ENCODE peak calls at places on chromosomes 6 and 20, in nine cellular contexts. X is skeletal muscle cell; Q is coronary artery; J is fibroblast of mammary gland; S is ELF-1; Y is B cell; V is mesenteric fat pad; Z is activated CD4-positive, alpha-beta T cell treated with anti-CD3 and anti-CD28 coated beads for 48 hours; L is stimulated activated naive CD8-positive, alpha-beta T cell treated with anti-CD3 and anti-CD28 coated beads, Interleukin-15, Interleukin-2, amounts not matched to agents 100 U/mL and 50 U/mL, for 24 hours. U is an unnamed sample.

GRCh38 chr20:24045621-24046020 is 57.0 kb upstream of the GGTLC1 start:
- DNase-seq in J (no peak), Q (no peak), S (no peak), V (no peak), Z (peak), X (no peak), Y (no peak), L (no peak), U (no peak)

GRCh38 chr6:73236147-73236750 is 11.0 kb upstream of the KHDC1L start:
- DNase-seq in J (peak), Q (no peak), Y (no peak), V (no peak), X (peak), L (no peak), S (no peak), Z (no peak), U (no peak)

GRCh38 chr20:57223648-57224489 is 42.6 kb downstream of the BMP7 start:
- DNase-seq in Q (no peak), X (no peak), Y (no peak), S (no peak), V (no peak), Z (no peak), J (peak), L (no peak), U (no peak)

GRCh38 chr6:34246563-34247391 is 2.0 kb downstream of the SMIM29 start:
- DNase-seq in S (peak), Z (peak), L (peak), X (no peak), V (no peak), J (peak), Y (peak), Q (no peak), U (no peak)

GRCh38 chr6:135624402-135625297 is 127.1 kb upstream of the AHI1 start:
- DNase-seq in L (no peak), Y (no peak), V (no peak), X (peak), S (no peak), Q (no peak), Z (no peak), J (no peak), U (no peak)

GRCh38 chr6:158149641-158150040 is 18.4 kb downstream of the SERAC1 start:
- DNase-seq in X (peak), S (no peak), Y (no peak), Z (no peak), Q (no peak), L (no peak), J (peak), V (no peak), U (no peak)

GRCh38 chr6:28488916-28489365 is 26.7 kb downstream of the GPX6 start:
- DNase-seq in Y (no peak), Z (peak), V (no peak), L (peak), J (peak), Q (no peak), S (peak), X (no peak), U (no peak)

GRCh38 chr20:41139227-41140093 is 2.1 kb downstream of the PLCG1 start:
- DNase-seq in Q (no peak), X (no peak), S (no peak), J (no peak), L (no peak), Y (no peak), V (peak), Z (peak), U (peak)

GRCh38 chr20:4297141-4297826 is 281.9 kb upstream of the RNF24 start:
- DNase-seq in L (no peak), J (peak), V (no peak), Q (no peak), Y (no peak), S (peak), X (no peak), Z (no peak), U (no peak)

GRCh38 chr6:31874084-31874670 is 4.6 kb downstream of the SLC44A4 start:
- DNase-seq in J (no peak), Z (no peak), Q (no peak), S (no peak), X (no peak), Y (no peak), V (no peak), L (no peak), U (no peak)

GRCh38 chr6:89044988-89045387 is 35.6 kb upstream of the PNRC1 start:
- DNase-seq in Z (no peak), L (no peak), Y (peak), J (no peak), V (no peak), Q (no peak), X (no peak), S (peak), U (no peak)

GRCh38 chr20:50054626-50055511 is 58.1 kb downstream of the UBE2V1 start:
- DNase-seq in V (no peak), X (no peak), L (no peak), Z (no peak), S (peak), J (peak), Q (no peak), Y (no peak), U (peak)

GRCh38 chr6:134722996-134723871 is 226.7 kb downstream of the ALDH8A1 start:
- DNase-seq in J (peak), V (no peak), Q (no peak), Z (no peak), Y (no peak), X (peak), L (no peak), S (no peak), U (no peak)

GRCh38 chr20:59785986-59786753 is 147.3 kb downstream of the SYCP2 start:
- DNase-seq in Q (peak), V (peak), Y (no peak), J (no peak), X (no peak), Z (no peak), S (no peak), L (no peak), U (no peak)

GRCh38 chr20:43682446-43682845 is 15.5 kb downstream of the MYBL2 start:
- DNase-seq in L (no peak), X (no peak), V (no peak), J (no peak), Z (no peak), Q (no peak), S (no peak), Y (no peak), U (peak)

GRCh38 chr6:49632712-49633111 is 3.9 kb downstream of the RHAG start:
- DNase-seq in V (no peak), S (no peak), J (no peak), L (no peak), X (no peak), Q (no peak), Z (no peak), Y (no peak), U (no peak)

GRCh38 chr20:32528905-32529670 is 56.0 kb downstream of the NOL4L start:
- DNase-seq in X (no peak), Y (no peak), S (no peak), Z (no peak), J (no peak), Q (no peak), V (no peak), L (no peak), U (peak)

GRCh38 chr6:43427406-43428111 is at the start of gene ABCC10:
- DNase-seq in J (peak), V (peak), Y (peak), L (peak), X (peak), Q (peak), S (peak), Z (peak), U (peak)

GRCh38 chr6:73666393-73666792 is 12.6 kb upstream of the SLC17A5 start:
- DNase-seq in Y (no peak), S (no peak), J (no peak), Z (no peak), Q (no peak), L (no peak), X (no peak), V (no peak), U (no peak)

GRCh38 chr6:130152908-130153510 is 69.7 kb downstream of the SAMD3 start:
- DNase-seq in L (no peak), X (no peak), Q (no peak), Z (no peak), V (no peak), S (peak), Y (no peak), J (no peak), U (no peak)

GRCh38 chr6:44002071-44002590 is 125.1 kb downstream of the MRPL14 start:
- DNase-seq in V (no peak), L (no peak), Z (no peak), Y (no peak), S (peak), J (no peak), Q (no peak), X (no peak), U (no peak)

GRCh38 chr20:18928626-18929025 is 115.0 kb downstream of the SCP2D1 start:
- DNase-seq in V (no peak), X (no peak), L (no peak), Z (no peak), Q (no peak), J (no peak), S (no peak), Y (no peak), U (no peak)

GRCh38 chr6:3761989-3762270 is 10.4 kb upstream of the PXDC1 start:
- DNase-seq in V (no peak), Q (no peak), Z (no peak), L (no peak), Y (no peak), J (no peak), X (no peak), S (no peak), U (no peak)

GRCh38 chr20:63097336-63097831 is 90.6 kb upstream of the BHLHE23 start:
- DNase-seq in Y (no peak), S (no peak), J (no peak), L (no peak), Q (no peak), X (no peak), V (peak), Z (no peak), U (no peak)

U was measured in posterior cingulate gyrus.